ENCODE peak calls at places on chromosomes 12 and 14, in five cellular contexts. Y, I, J, T and Q are unnamed samples.
A peak's percentile ranks its signal among the peaks of the same experiment; 100 is the strongest.

GRCh38 chr12:6341439-6342139 is at the start of gene TNFRSF1A:
- DNase-seq in Y (peak; percentile 86), I (peak; percentile 87), J (peak; percentile 73), T (peak; percentile 93), Q (no peak)

GRCh38 chr14:104075530-104076151 is 9.9 kb upstream of the ASPG start:
- DNase-seq in Y (no peak), I (no peak), J (no peak), T (no peak), Q (peak; percentile 10)

GRCh38 chr14:36905272-36906046 is 243.8 kb downstream of the PAX9 start:
- DNase-seq in Y (no peak), I (no peak), J (no peak), T (no peak), Q (no peak)

GRCh38 chr12:54479421-54479820 is 6.0 kb upstream of the GTSF1 start:
- DNase-seq in Y (peak; percentile 81), I (no peak), J (no peak), T (no peak), Q (no peak)

GRCh38 chr12:94845110-94845509 is 158.4 kb downstream of the NDUFA12 start:
- DNase-seq in Y (no peak), I (no peak), J (no peak), T (no peak), Q (no peak)

GRCh38 chr12:106025129-106025528 is 113.6 kb downstream of the NUAK1 start:
- DNase-seq in Y (no peak), I (no peak), J (no peak), T (no peak), Q (no peak)

GRCh38 chr12:71426030-71426570 is 13.5 kb upstream of the LGR5 start:
- DNase-seq in Y (no peak), I (no peak), J (no peak), T (no peak), Q (no peak)

GRCh38 chr12:53505086-53505485 is 2.2 kb downstream of the NPFF start:
- DNase-seq in Y (peak; percentile 69), I (no peak), J (no peak), T (no peak), Q (no peak)

GRCh38 chr12:123106640-123107359 is 44.1 kb downstream of the PITPNM2 start:
- DNase-seq in Y (no peak), I (peak; percentile 78), J (no peak), T (no peak), Q (no peak)

GRCh38 chr14:100117647-100118376 is 41.6 kb downstream of the DEGS2 start:
- DNase-seq in Y (no peak), I (no peak), J (no peak), T (no peak), Q (no peak)

GRCh38 chr12:126773491-126773890 is 1493.5 kb upstream of the TMEM132C start:
- DNase-seq in Y (no peak), I (no peak), J (no peak), T (no peak), Q (no peak)

GRCh38 chr14:68730811-68731425 is 61.9 kb downstream of the ZFP36L1 start:
- DNase-seq in Y (no peak), I (no peak), J (no peak), T (no peak), Q (no peak)

GRCh38 chr12:94184995-94185711 is 36.8 kb downstream of the PLXNC1 start:
- DNase-seq in Y (no peak), I (no peak), J (no peak), T (no peak), Q (no peak)

GRCh38 chr12:1692221-1692620 is 1.4 kb downstream of the ADIPOR2 start:
- DNase-seq in Y (no peak), I (no peak), J (no peak), T (no peak), Q (no peak)

GRCh38 chr12:130444986-130445385 is 107.3 kb downstream of the PIWIL1 start:
- DNase-seq in Y (no peak), I (peak; percentile 7), J (no peak), T (no peak), Q (no peak)

GRCh38 chr12:9039397-9039977 is 50.1 kb downstream of the KLRG1 start:
- DNase-seq in Y (peak; percentile 60), I (no peak), J (no peak), T (no peak), Q (no peak)

GRCh38 chr12:79934309-79935020 is 432 bp downstream of the PPP1R12A start:
- DNase-seq in Y (no peak), I (peak; percentile 58), J (no peak), T (peak; percentile 85), Q (peak; percentile 80)

GRCh38 chr14:32593290-32593942 is 264.3 kb downstream of the AKAP6 start:
- DNase-seq in Y (peak; percentile 74), I (no peak), J (no peak), T (no peak), Q (no peak)

DNA sequence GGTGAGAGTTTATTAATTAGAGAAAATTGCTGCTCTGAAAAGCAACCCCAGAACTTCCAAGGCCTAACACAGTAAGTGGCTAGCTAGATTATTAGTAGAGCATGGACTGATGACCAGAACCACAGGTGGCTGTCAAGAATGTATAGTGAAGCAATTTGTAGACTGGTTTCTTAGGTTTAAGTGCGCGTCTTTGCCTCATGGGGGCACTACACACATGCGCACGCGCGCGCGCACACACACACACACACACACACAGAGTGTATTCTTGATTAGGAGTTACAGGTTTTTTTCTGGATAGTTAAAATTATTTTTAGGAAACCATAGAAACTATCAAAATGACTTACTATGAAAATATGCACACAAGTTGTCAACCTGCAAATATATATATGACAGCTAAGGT is 66.5 kb downstream of the BHLHE41 start:
- DNase-seq in Y (no peak), I (no peak), J (no peak), T (no peak), Q (no peak)
- TF ChIP-seq CTCF in Y (no peak), I (no peak), J (no peak), T (no peak), Q (peak; percentile 27)

GRCh38 chr12:44817687-44818086 is 58.4 kb downstream of the NELL2 start:
- DNase-seq in Y (no peak), I (no peak), J (no peak), T (no peak), Q (no peak)

GRCh38 chr12:44816446-44817017 is 59.6 kb downstream of the NELL2 start:
- DNase-seq in Y (no peak), I (no peak), J (no peak), T (no peak), Q (no peak)

GRCh38 chr12:44812062-44812461 is 64.1 kb downstream of the NELL2 start:
- DNase-seq in Y (no peak), I (no peak), J (no peak), T (no peak), Q (no peak)
- TF ChIP-seq CTCF in Y (no peak), I (no peak), J (no peak), T (no peak), Q (peak; percentile 34)

DNA sequence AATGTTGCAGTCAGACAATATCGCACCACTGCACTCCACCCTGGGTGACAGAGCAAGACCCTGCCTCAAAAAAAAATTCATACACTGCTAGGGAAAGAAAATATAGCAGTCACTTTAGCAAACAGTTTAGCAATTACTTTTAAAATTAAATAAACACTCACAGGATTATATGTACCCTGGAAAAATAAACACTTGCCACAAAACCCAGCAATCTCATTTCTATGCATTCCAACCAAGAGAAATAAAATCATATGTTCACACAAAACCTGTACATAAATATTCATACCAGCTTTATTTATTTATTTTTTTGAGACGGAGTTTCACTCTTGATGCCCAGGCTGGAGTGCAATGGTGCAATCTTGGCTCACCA is 20.2 kb downstream of the ATXN2 start:
- DNase-seq in Y (no peak), I (no peak), J (no peak), T (no peak), Q (no peak)
- TF ChIP-seq CTCF in Y (no peak), I (no peak), J (no peak), T (no peak), Q (no peak)

GRCh38 chr14:28879571-28879970 is 113.0 kb downstream of the FOXG1 start:
- DNase-seq in Y (no peak), I (no peak), J (no peak), T (no peak), Q (no peak)

DNA sequence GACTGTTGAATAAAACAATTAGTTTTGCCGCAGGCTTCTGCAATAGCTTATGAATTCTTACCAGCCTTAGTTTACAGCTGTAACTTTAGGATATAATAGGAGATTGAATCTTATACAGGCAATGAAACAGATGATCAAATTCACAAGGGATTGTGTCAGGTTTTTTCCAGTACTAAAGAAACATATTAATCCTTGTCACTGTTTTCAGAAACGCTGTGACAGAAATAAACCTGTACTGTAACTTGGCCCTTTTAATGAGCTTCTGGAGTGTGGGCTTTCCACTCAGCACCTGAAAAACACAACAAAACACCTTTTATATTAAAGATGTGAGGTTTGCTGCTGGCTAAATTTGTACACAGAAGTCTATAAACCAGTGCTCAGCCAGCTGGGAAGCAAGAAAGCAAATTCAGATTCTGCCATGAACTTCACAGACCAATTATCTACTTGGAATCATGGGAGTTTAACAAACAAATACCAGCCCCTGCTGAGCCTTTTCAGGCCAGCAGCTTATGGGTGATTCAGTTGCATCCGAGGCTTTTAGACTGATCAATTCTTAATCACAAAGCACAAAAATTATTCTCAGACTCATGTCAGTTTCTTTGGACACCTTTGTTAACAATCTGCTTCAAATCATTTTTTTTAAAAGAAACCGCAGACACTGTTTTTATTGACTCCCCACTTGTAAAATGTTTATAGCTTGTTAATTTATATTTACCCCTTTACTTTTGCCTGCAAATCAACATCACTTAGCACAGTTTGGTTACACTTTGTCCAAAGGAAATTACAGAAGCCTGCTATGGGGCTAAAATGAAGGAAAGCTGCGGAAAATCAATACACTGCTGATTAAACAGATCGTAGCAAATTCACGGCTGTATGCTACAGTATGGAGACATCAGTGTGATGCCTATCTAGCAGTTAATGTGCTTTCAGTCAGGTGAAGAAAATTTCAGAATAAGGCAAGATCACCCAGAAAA is 109.6 kb downstream of the FOXG1 start:
- DNase-seq in Y (no peak), I (no peak), J (no peak), T (no peak), Q (no peak)
- TF ChIP-seq CTCF in Y (no peak), I (no peak), J (no peak), T (no peak), Q (no peak)

GRCh38 chr12:109255377-109255776 is 53.7 kb downstream of the FOXN4 start:
- DNase-seq in Y (peak; percentile 15), I (no peak), J (no peak), T (peak; percentile 53), Q (no peak)
- TF ChIP-seq CTCF in Y (no peak), I (no peak), J (no peak), T (no peak), Q (no peak)